ENCODE peak calls at places on chromosomes 2 and 18, in ten cellular contexts. A is activated CD8-positive, alpha-beta memory T cell treated with anti-CD3 and anti-CD28 coated beads, Interleukin-2, amount 50 U/mL, for 48 hours; B is AG09309; C is mucosa of gallbladder; S is BE2C; L is fibroblast of villous mesenchyme; Y is Daoy; U is RCC 7860; E is ovary; Z is GM03348. W is an unnamed sample.

GRCh38 chr2:75603477-75603876 is 42.7 kb upstream of the EVA1A start:
- DNase-seq in A (no peak), B (no peak), C (no peak), S (no peak), L (no peak), Y (no peak), U (no peak), E (no peak), Z (peak; percentile 9), W (no peak)

GRCh38 chr2:230575640-230576324 is 136.9 kb upstream of the CAB39 start:
- DNase-seq in A (peak; percentile 75), B (no peak), C (no peak), S (no peak), L (no peak), Y (peak; percentile 15), U (no peak), E (no peak), Z (no peak), W (no peak)

GRCh38 chr18:73431620-73432019 is 563.8 kb upstream of the NETO1 start:
- DNase-seq in A (no peak), B (no peak), C (no peak), S (no peak), L (no peak), Y (no peak), U (no peak), E (no peak), Z (no peak), W (no peak)

GRCh38 chr18:66599190-66599589 is 4.7 kb downstream of the CDH19 start:
- DNase-seq in A (no peak), B (no peak), C (no peak), S (no peak), L (no peak), Y (no peak), U (no peak), E (no peak), Z (no peak), W (no peak)

GRCh38 chr18:48136051-48136543 is 205.6 kb upstream of the SMAD2 start:
- DNase-seq in A (no peak), B (no peak), C (no peak), S (peak; percentile 18), L (no peak), Y (no peak), U (no peak), E (peak; percentile 60), Z (no peak), W (no peak)

GRCh38 chr2:39683022-39683699 is 17.4 kb downstream of the TMEM178A start:
- DNase-seq in A (no peak), B (no peak), C (no peak), S (no peak), L (no peak), Y (no peak), U (no peak), E (no peak), Z (no peak), W (no peak)

GRCh38 chr18:55489034-55489741 is 98.8 kb downstream of the TCF4 start:
- DNase-seq in A (no peak), B (no peak), C (no peak), S (peak; percentile 13), L (no peak), Y (peak; percentile 28), U (no peak), E (no peak), Z (no peak), W (no peak)

GRCh38 chr2:100773538-100773937 is 46.4 kb upstream of the NPAS2 start:
- DNase-seq in A (no peak), B (no peak), C (no peak), S (no peak), L (no peak), Y (peak; percentile 26), U (no peak), E (no peak), Z (no peak), W (no peak)

GRCh38 chr2:238024986-238025385 is 35.8 kb upstream of the SCLY start:
- DNase-seq in A (peak; percentile 70), B (peak; percentile 46), C (no peak), S (no peak), L (no peak), Y (peak; percentile 75), U (peak; percentile 24), E (no peak), Z (no peak), W (peak; percentile 26)

GRCh38 chr2:120607506-120607905 is 128.2 kb upstream of the GLI2 start:
- DNase-seq in A (no peak), B (no peak), C (no peak), S (no peak), L (no peak), Y (no peak), U (no peak), E (no peak), Z (no peak), W (no peak)

GRCh38 chr2:27715318-27716165 is 51.9 kb downstream of the SLC4A1AP start:
- DNase-seq in A (peak; percentile 70), B (no peak), C (peak; percentile 38), S (peak; percentile 65), L (peak; percentile 52), Y (no peak), U (no peak), E (peak; percentile 80), Z (peak; percentile 78), W (peak; percentile 74)

GRCh38 chr2:24913896-24914295 is 6.1 kb downstream of the ADCY3 start:
- DNase-seq in A (no peak), B (no peak), C (no peak), S (no peak), L (no peak), Y (no peak), U (no peak), E (no peak), Z (no peak), W (peak; percentile 2)

GRCh38 chr2:235944591-235944990 is 223.6 kb downstream of the GBX2 start:
- DNase-seq in A (no peak), B (no peak), C (no peak), S (no peak), L (no peak), Y (no peak), U (no peak), E (no peak), Z (no peak), W (no peak)

GRCh38 chr2:48313036-48313877 is 216.7 kb upstream of the STON1 start:
- DNase-seq in A (no peak), B (no peak), C (no peak), S (no peak), L (no peak), Y (no peak), U (no peak), E (no peak), Z (no peak), W (no peak)

GRCh38 chr2:48120759-48121242 is 214.5 kb upstream of the FBXO11 start:
- DNase-seq in A (no peak), B (no peak), C (no peak), S (no peak), L (peak; percentile 43), Y (no peak), U (no peak), E (no peak), Z (no peak), W (no peak)

GRCh38 chr2:18117592-18117991 is 239.1 kb downstream of the KCNS3 start:
- DNase-seq in A (no peak), B (peak; percentile 13), C (no peak), S (peak; percentile 28), L (peak; percentile 78), Y (peak; percentile 21), U (peak; percentile 25), E (no peak), Z (peak; percentile 44), W (peak; percentile 40)

GRCh38 chr2:38239452-38239851 is 137.6 kb downstream of the ATL2 start:
- DNase-seq in A (no peak), B (peak; percentile 71), C (no peak), S (no peak), L (no peak), Y (peak; percentile 64), U (no peak), E (no peak), Z (no peak), W (peak; percentile 16)

GRCh38 chr18:22385718-22386117 is 32.0 kb downstream of the CTAGE1 start:
- DNase-seq in A (no peak), B (peak; percentile 90), C (no peak), S (no peak), L (peak; percentile 64), Y (peak; percentile 55), U (peak; percentile 61), E (no peak), Z (peak; percentile 86), W (peak; percentile 78)

GRCh38 chr2:236526459-236527197 is 43.0 kb upstream of the ACKR3 start:
- DNase-seq in A (no peak), B (no peak), C (no peak), S (no peak), L (peak; percentile 38), Y (no peak), U (no peak), E (no peak), Z (no peak), W (no peak)